ENCODE peak calls at places on chromosome 13, in five cellular contexts. One of them, this sample, is unnamed.

GRCh38 chr13:102097708-102098107 is 304.1 kb downstream of the FGF14 start:
- DNase-seq in stimulated activated naive CD8-positive, alpha-beta T cell treated with anti-CD3 and anti-CD28 coated beads, Interleukin-15, Interleukin-2, amounts not matched to agents 100 U/mL and 50 U/mL, for 24 hours: no peak
- DNase-seq in substantia nigra: no peak
- DNase-seq in fibroblast of pulmonary artery: no peak
- DNase-seq in NCI-H510A treated with DMSO at 0.1 percent for 48 hours: peak
- DNase-seq in this sample: no peak

GRCh38 chr13:35965226-35965927 is 165.8 kb downstream of the DCLK1 start:
- DNase-seq in stimulated activated naive CD8-positive, alpha-beta T cell treated with anti-CD3 and anti-CD28 coated beads, Interleukin-15, Interleukin-2, amounts not matched to agents 100 U/mL and 50 U/mL, for 24 hours: no peak
- DNase-seq in substantia nigra: no peak
- DNase-seq in fibroblast of pulmonary artery: no peak
- DNase-seq in NCI-H510A treated with DMSO at 0.1 percent for 48 hours: no peak
- DNase-seq in this sample: no peak

GRCh38 chr13:52848455-52849190 is at the start of gene PCDH8:
- DNase-seq in stimulated activated naive CD8-positive, alpha-beta T cell treated with anti-CD3 and anti-CD28 coated beads, Interleukin-15, Interleukin-2, amounts not matched to agents 100 U/mL and 50 U/mL, for 24 hours: peak
- DNase-seq in substantia nigra: no peak
- DNase-seq in fibroblast of pulmonary artery: no peak
- DNase-seq in NCI-H510A treated with DMSO at 0.1 percent for 48 hours: peak
- DNase-seq in this sample: no peak

GRCh38 chr13:44309771-44310767 is 63.6 kb upstream of the SERP2 start:
- DNase-seq in stimulated activated naive CD8-positive, alpha-beta T cell treated with anti-CD3 and anti-CD28 coated beads, Interleukin-15, Interleukin-2, amounts not matched to agents 100 U/mL and 50 U/mL, for 24 hours: no peak
- DNase-seq in substantia nigra: no peak
- DNase-seq in fibroblast of pulmonary artery: peak
- DNase-seq in NCI-H510A treated with DMSO at 0.1 percent for 48 hours: no peak
- DNase-seq in this sample: no peak

GRCh38 chr13:110677731-110678545 is 28.0 kb downstream of the CARS2 start:
- DNase-seq in stimulated activated naive CD8-positive, alpha-beta T cell treated with anti-CD3 and anti-CD28 coated beads, Interleukin-15, Interleukin-2, amounts not matched to agents 100 U/mL and 50 U/mL, for 24 hours: peak
- DNase-seq in substantia nigra: no peak
- DNase-seq in fibroblast of pulmonary artery: peak
- DNase-seq in NCI-H510A treated with DMSO at 0.1 percent for 48 hours: no peak
- DNase-seq in this sample: peak

GRCh38 chr13:42990991-42991891 is 800 bp downstream of the EPSTI1 start:
- DNase-seq in stimulated activated naive CD8-positive, alpha-beta T cell treated with anti-CD3 and anti-CD28 coated beads, Interleukin-15, Interleukin-2, amounts not matched to agents 100 U/mL and 50 U/mL, for 24 hours: no peak
- DNase-seq in substantia nigra: no peak
- DNase-seq in fibroblast of pulmonary artery: no peak
- DNase-seq in NCI-H510A treated with DMSO at 0.1 percent for 48 hours: no peak
- DNase-seq in this sample: no peak

GRCh38 chr13:30142502-30143211 is 164.7 kb downstream of the KATNAL1 start:
- DNase-seq in stimulated activated naive CD8-positive, alpha-beta T cell treated with anti-CD3 and anti-CD28 coated beads, Interleukin-15, Interleukin-2, amounts not matched to agents 100 U/mL and 50 U/mL, for 24 hours: no peak
- DNase-seq in substantia nigra: no peak
- DNase-seq in fibroblast of pulmonary artery: peak
- DNase-seq in NCI-H510A treated with DMSO at 0.1 percent for 48 hours: no peak
- DNase-seq in this sample: peak

GRCh38 chr13:40506592-40507446 is 159.6 kb downstream of the FOXO1 start:
- DNase-seq in stimulated activated naive CD8-positive, alpha-beta T cell treated with anti-CD3 and anti-CD28 coated beads, Interleukin-15, Interleukin-2, amounts not matched to agents 100 U/mL and 50 U/mL, for 24 hours: no peak
- DNase-seq in substantia nigra: no peak
- DNase-seq in fibroblast of pulmonary artery: no peak
- DNase-seq in NCI-H510A treated with DMSO at 0.1 percent for 48 hours: no peak
- DNase-seq in this sample: no peak

GRCh38 chr13:30486230-30487074 is 20.7 kb upstream of the HMGB1 start:
- DNase-seq in stimulated activated naive CD8-positive, alpha-beta T cell treated with anti-CD3 and anti-CD28 coated beads, Interleukin-15, Interleukin-2, amounts not matched to agents 100 U/mL and 50 U/mL, for 24 hours: no peak
- DNase-seq in substantia nigra: no peak
- DNase-seq in fibroblast of pulmonary artery: no peak
- DNase-seq in NCI-H510A treated with DMSO at 0.1 percent for 48 hours: peak
- DNase-seq in this sample: peak

GRCh38 chr13:33744589-33745369 is 73.2 kb upstream of the RFC3 start:
- DNase-seq in stimulated activated naive CD8-positive, alpha-beta T cell treated with anti-CD3 and anti-CD28 coated beads, Interleukin-15, Interleukin-2, amounts not matched to agents 100 U/mL and 50 U/mL, for 24 hours: no peak
- DNase-seq in substantia nigra: no peak
- DNase-seq in fibroblast of pulmonary artery: peak
- DNase-seq in NCI-H510A treated with DMSO at 0.1 percent for 48 hours: peak
- DNase-seq in this sample: peak

GRCh38 chr13:97113231-97114001 is 108.7 kb upstream of the MBNL2 start:
- DNase-seq in stimulated activated naive CD8-positive, alpha-beta T cell treated with anti-CD3 and anti-CD28 coated beads, Interleukin-15, Interleukin-2, amounts not matched to agents 100 U/mL and 50 U/mL, for 24 hours: no peak
- DNase-seq in substantia nigra: no peak
- DNase-seq in fibroblast of pulmonary artery: no peak
- DNase-seq in NCI-H510A treated with DMSO at 0.1 percent for 48 hours: no peak
- DNase-seq in this sample: no peak

GRCh38 chr13:47005761-47006414 is 109.0 kb upstream of the HTR2A start:
- DNase-seq in stimulated activated naive CD8-positive, alpha-beta T cell treated with anti-CD3 and anti-CD28 coated beads, Interleukin-15, Interleukin-2, amounts not matched to agents 100 U/mL and 50 U/mL, for 24 hours: no peak
- DNase-seq in substantia nigra: no peak
- DNase-seq in fibroblast of pulmonary artery: no peak
- DNase-seq in NCI-H510A treated with DMSO at 0.1 percent for 48 hours: no peak
- DNase-seq in this sample: peak

GRCh38 chr13:103772576-103772975 is 706.4 kb upstream of the SLC10A2 start:
- DNase-seq in stimulated activated naive CD8-positive, alpha-beta T cell treated with anti-CD3 and anti-CD28 coated beads, Interleukin-15, Interleukin-2, amounts not matched to agents 100 U/mL and 50 U/mL, for 24 hours: no peak
- DNase-seq in substantia nigra: no peak
- DNase-seq in fibroblast of pulmonary artery: no peak
- DNase-seq in NCI-H510A treated with DMSO at 0.1 percent for 48 hours: no peak
- DNase-seq in this sample: no peak

GRCh38 chr13:93689333-93689732 is 462.7 kb downstream of the GPC6 start:
- DNase-seq in stimulated activated naive CD8-positive, alpha-beta T cell treated with anti-CD3 and anti-CD28 coated beads, Interleukin-15, Interleukin-2, amounts not matched to agents 100 U/mL and 50 U/mL, for 24 hours: no peak
- DNase-seq in substantia nigra: no peak
- DNase-seq in fibroblast of pulmonary artery: no peak
- DNase-seq in NCI-H510A treated with DMSO at 0.1 percent for 48 hours: no peak
- DNase-seq in this sample: peak

GRCh38 chr13:49374585-49375290 is 69.1 kb downstream of the CAB39L start:
- DNase-seq in stimulated activated naive CD8-positive, alpha-beta T cell treated with anti-CD3 and anti-CD28 coated beads, Interleukin-15, Interleukin-2, amounts not matched to agents 100 U/mL and 50 U/mL, for 24 hours: no peak
- DNase-seq in substantia nigra: no peak
- DNase-seq in fibroblast of pulmonary artery: peak
- DNase-seq in NCI-H510A treated with DMSO at 0.1 percent for 48 hours: no peak
- DNase-seq in this sample: peak

GRCh38 chr13:89514534-89515312 is 1832.8 kb upstream of the MIR17HG start:
- DNase-seq in stimulated activated naive CD8-positive, alpha-beta T cell treated with anti-CD3 and anti-CD28 coated beads, Interleukin-15, Interleukin-2, amounts not matched to agents 100 U/mL and 50 U/mL, for 24 hours: no peak
- DNase-seq in substantia nigra: no peak
- DNase-seq in fibroblast of pulmonary artery: peak
- DNase-seq in NCI-H510A treated with DMSO at 0.1 percent for 48 hours: peak
- DNase-seq in this sample: no peak

GRCh38 chr13:50969691-50970090 is 60.1 kb downstream of the RNASEH2B start:
- DNase-seq in stimulated activated naive CD8-positive, alpha-beta T cell treated with anti-CD3 and anti-CD28 coated beads, Interleukin-15, Interleukin-2, amounts not matched to agents 100 U/mL and 50 U/mL, for 24 hours: no peak
- DNase-seq in substantia nigra: no peak
- DNase-seq in fibroblast of pulmonary artery: peak
- DNase-seq in NCI-H510A treated with DMSO at 0.1 percent for 48 hours: peak
- DNase-seq in this sample: no peak

GRCh38 chr13:77751513-77752456 is 54.3 kb downstream of the SLAIN1 start:
- DNase-seq in stimulated activated naive CD8-positive, alpha-beta T cell treated with anti-CD3 and anti-CD28 coated beads, Interleukin-15, Interleukin-2, amounts not matched to agents 100 U/mL and 50 U/mL, for 24 hours: peak
- DNase-seq in substantia nigra: no peak
- DNase-seq in fibroblast of pulmonary artery: peak
- DNase-seq in NCI-H510A treated with DMSO at 0.1 percent for 48 hours: peak
- DNase-seq in this sample: peak

GRCh38 chr13:22828081-22828480 is 352.7 kb upstream of the SGCG start:
- DNase-seq in stimulated activated naive CD8-positive, alpha-beta T cell treated with anti-CD3 and anti-CD28 coated beads, Interleukin-15, Interleukin-2, amounts not matched to agents 100 U/mL and 50 U/mL, for 24 hours: no peak
- DNase-seq in substantia nigra: no peak
- DNase-seq in fibroblast of pulmonary artery: no peak
- DNase-seq in NCI-H510A treated with DMSO at 0.1 percent for 48 hours: no peak
- DNase-seq in this sample: no peak

GRCh38 chr13:84430015-84430414 is 547.7 kb upstream of the SLITRK1 start:
- DNase-seq in stimulated activated naive CD8-positive, alpha-beta T cell treated with anti-CD3 and anti-CD28 coated beads, Interleukin-15, Interleukin-2, amounts not matched to agents 100 U/mL and 50 U/mL, for 24 hours: no peak
- DNase-seq in substantia nigra: no peak
- DNase-seq in fibroblast of pulmonary artery: peak
- DNase-seq in NCI-H510A treated with DMSO at 0.1 percent for 48 hours: no peak
- DNase-seq in this sample: peak

GRCh38 chr13:60755380-60756163 is 358.6 kb downstream of the TDRD3 start:
- DNase-seq in stimulated activated naive CD8-positive, alpha-beta T cell treated with anti-CD3 and anti-CD28 coated beads, Interleukin-15, Interleukin-2, amounts not matched to agents 100 U/mL and 50 U/mL, for 24 hours: no peak
- DNase-seq in substantia nigra: no peak
- DNase-seq in fibroblast of pulmonary artery: no peak
- DNase-seq in NCI-H510A treated with DMSO at 0.1 percent for 48 hours: no peak
- DNase-seq in this sample: no peak

GRCh38 chr13:23799945-23800344 is 89.3 kb downstream of the MIPEP start:
- DNase-seq in stimulated activated naive CD8-positive, alpha-beta T cell treated with anti-CD3 and anti-CD28 coated beads, Interleukin-15, Interleukin-2, amounts not matched to agents 100 U/mL and 50 U/mL, for 24 hours: no peak
- DNase-seq in substantia nigra: no peak
- DNase-seq in fibroblast of pulmonary artery: no peak
- DNase-seq in NCI-H510A treated with DMSO at 0.1 percent for 48 hours: no peak
- DNase-seq in this sample: peak

GRCh38 chr13:77698211-77699058 is 948 bp downstream of the SLAIN1 start:
- DNase-seq in stimulated activated naive CD8-positive, alpha-beta T cell treated with anti-CD3 and anti-CD28 coated beads, Interleukin-15, Interleukin-2, amounts not matched to agents 100 U/mL and 50 U/mL, for 24 hours: peak
- DNase-seq in substantia nigra: peak
- DNase-seq in fibroblast of pulmonary artery: no peak
- DNase-seq in NCI-H510A treated with DMSO at 0.1 percent for 48 hours: no peak
- DNase-seq in this sample: peak

GRCh38 chr13:51518847-51519246 is 65.4 kb upstream of the WDFY2 start:
- DNase-seq in stimulated activated naive CD8-positive, alpha-beta T cell treated with anti-CD3 and anti-CD28 coated beads, Interleukin-15, Interleukin-2, amounts not matched to agents 100 U/mL and 50 U/mL, for 24 hours: peak
- DNase-seq in substantia nigra: no peak
- DNase-seq in fibroblast of pulmonary artery: no peak
- DNase-seq in NCI-H510A treated with DMSO at 0.1 percent for 48 hours: no peak
- DNase-seq in this sample: peak

GRCh38 chr13:109330123-109330522 is 456.3 kb downstream of the IRS2 start:
- DNase-seq in stimulated activated naive CD8-positive, alpha-beta T cell treated with anti-CD3 and anti-CD28 coated beads, Interleukin-15, Interleukin-2, amounts not matched to agents 100 U/mL and 50 U/mL, for 24 hours: no peak
- DNase-seq in substantia nigra: no peak
- DNase-seq in fibroblast of pulmonary artery: no peak
- DNase-seq in NCI-H510A treated with DMSO at 0.1 percent for 48 hours: no peak
- DNase-seq in this sample: no peak

GRCh38 chr13:88000239-88000638 is 329.1 kb downstream of the SLITRK5 start:
- DNase-seq in stimulated activated naive CD8-positive, alpha-beta T cell treated with anti-CD3 and anti-CD28 coated beads, Interleukin-15, Interleukin-2, amounts not matched to agents 100 U/mL and 50 U/mL, for 24 hours: no peak
- DNase-seq in substantia nigra: no peak
- DNase-seq in fibroblast of pulmonary artery: no peak
- DNase-seq in NCI-H510A treated with DMSO at 0.1 percent for 48 hours: no peak
- DNase-seq in this sample: no peak

GRCh38 chr13:76994281-76994680 is 2.4 kb downstream of the CLN5 start:
- DNase-seq in stimulated activated naive CD8-positive, alpha-beta T cell treated with anti-CD3 and anti-CD28 coated beads, Interleukin-15, Interleukin-2, amounts not matched to agents 100 U/mL and 50 U/mL, for 24 hours: no peak
- DNase-seq in substantia nigra: no peak
- DNase-seq in fibroblast of pulmonary artery: no peak
- DNase-seq in NCI-H510A treated with DMSO at 0.1 percent for 48 hours: no peak
- DNase-seq in this sample: no peak

GRCh38 chr13:34349091-34349722 is 531.3 kb downstream of the RFC3 start:
- DNase-seq in stimulated activated naive CD8-positive, alpha-beta T cell treated with anti-CD3 and anti-CD28 coated beads, Interleukin-15, Interleukin-2, amounts not matched to agents 100 U/mL and 50 U/mL, for 24 hours: no peak
- DNase-seq in substantia nigra: no peak
- DNase-seq in fibroblast of pulmonary artery: peak
- DNase-seq in NCI-H510A treated with DMSO at 0.1 percent for 48 hours: peak
- DNase-seq in this sample: peak

GRCh38 chr13:32745509-32745908 is 159.3 kb downstream of the PDS5B start:
- DNase-seq in stimulated activated naive CD8-positive, alpha-beta T cell treated with anti-CD3 and anti-CD28 coated beads, Interleukin-15, Interleukin-2, amounts not matched to agents 100 U/mL and 50 U/mL, for 24 hours: no peak
- DNase-seq in substantia nigra: no peak
- DNase-seq in fibroblast of pulmonary artery: no peak
- DNase-seq in NCI-H510A treated with DMSO at 0.1 percent for 48 hours: no peak
- DNase-seq in this sample: no peak

This sample was measured in EH.